ENCODE peak calls at places on chromosomes 7 and 10, in eight cellular contexts. V, F, D, W, J, Y, E and L are unnamed samples.

GRCh38 chr10:48509974-48510692 is 94.7 kb downstream of the ARHGAP22 start:
- DNase-seq in V (peak; percentile 62), F (no peak), D (no peak), W (peak; percentile 25), J (no peak), Y (no peak), E (no peak), L (no peak)

GRCh38 chr10:110192552-110192951 is 14.9 kb upstream of the MXI1 start:
- DNase-seq in V (no peak), F (no peak), D (no peak), W (no peak), J (no peak), Y (no peak), E (no peak), L (no peak)

GRCh38 chr10:102796407-102797176 is 40.6 kb downstream of the CYP17A1 start:
- DNase-seq in V (no peak), F (peak; percentile 76), D (peak; percentile 52), W (peak; percentile 79), J (peak; percentile 81), Y (peak; percentile 94), E (peak; percentile 41), L (no peak)

GRCh38 chr10:102802920-102803534 is 34.2 kb downstream of the CYP17A1 start:
- DNase-seq in V (no peak), F (no peak), D (peak; percentile 97), W (no peak), J (peak; percentile 44), Y (peak; percentile 66), E (peak; percentile 99), L (peak; percentile 93)

GRCh38 chr10:21993360-21994001 is 10.0 kb downstream of the DNAJC1 start:
- DNase-seq in V (no peak), F (no peak), D (no peak), W (no peak), J (no peak), Y (no peak), E (peak; percentile 29), L (peak; percentile 7)

GRCh38 chr7:128842674-128843641 is 12.8 kb downstream of the FLNC start:
- DNase-seq in V (no peak), F (peak; percentile 40), D (no peak), W (no peak), J (peak; percentile 12), Y (peak; percentile 63), E (no peak), L (no peak)

GRCh38 chr10:112122827-112123226 is 60.7 kb downstream of the GPAM start:
- DNase-seq in V (no peak), F (no peak), D (no peak), W (no peak), J (no peak), Y (no peak), E (no peak), L (no peak)

GRCh38 chr10:106278385-106278784 is 886.1 kb downstream of the SORCS1 start:
- DNase-seq in V (peak; percentile 10), F (no peak), D (no peak), W (no peak), J (no peak), Y (no peak), E (no peak), L (no peak)

GRCh38 chr7:24971333-24972165 is 8.4 kb downstream of the OSBPL3 start:
- DNase-seq in V (no peak), F (peak; percentile 49), D (peak; percentile 98), W (no peak), J (no peak), Y (peak; percentile 53), E (peak; percentile 96), L (peak; percentile 89)

DNA sequence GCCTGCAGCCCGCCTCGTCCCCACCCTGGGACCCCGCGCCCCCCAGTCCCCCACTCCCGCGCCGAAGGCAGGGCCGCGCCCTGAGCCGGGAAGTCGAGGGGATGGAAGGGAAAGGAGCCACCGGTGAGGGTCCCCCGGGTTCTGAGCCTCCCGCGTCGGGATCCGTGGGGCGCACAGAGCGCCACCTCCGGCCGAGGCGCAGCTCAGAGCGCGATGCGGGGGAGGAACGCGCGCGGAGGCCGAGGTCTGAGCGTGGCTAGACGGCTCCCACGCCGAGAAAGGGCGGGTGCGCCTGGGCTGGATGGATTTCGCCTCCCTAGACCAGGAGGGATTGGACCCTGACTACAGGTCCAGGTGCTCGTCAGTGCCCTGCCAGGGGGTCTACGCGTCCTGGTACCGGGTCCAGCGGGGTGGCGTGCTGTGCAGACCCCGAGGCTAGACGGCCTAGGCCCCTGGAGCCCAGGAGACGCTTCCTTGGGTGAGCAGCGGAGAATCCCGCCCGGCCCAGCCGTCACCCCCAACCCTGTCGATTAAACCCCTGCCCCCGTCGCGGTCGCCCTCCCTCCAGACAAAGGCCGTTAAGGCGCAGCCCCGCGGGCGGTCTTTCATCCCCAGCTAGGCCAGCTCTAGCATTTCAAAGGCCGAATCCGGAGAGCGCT is 986 bp upstream of the PDGFA start:
- DNase-seq in V (no peak), F (peak; percentile 69), D (peak; percentile 23), W (no peak), J (no peak), Y (no peak), E (no peak), L (no peak)
- TF ChIP-seq CTCF in V (peak; percentile 34), F (no peak), D (no peak), W (no peak), J (no peak), Y (no peak), E (no peak), L (peak; percentile 26)

GRCh38 chr10:3103646-3104045 is 36.3 kb downstream of the PFKP start:
- DNase-seq in V (no peak), F (no peak), D (no peak), W (no peak), J (no peak), Y (no peak), E (no peak), L (no peak)
- H3K27ac ChIP-seq in V (peak overlapping the region; percentile 58), F (peak overlapping the region; percentile 82), D (no peak overlapping the region), W (peak overlapping the region; percentile 68), J (no peak overlapping the region), Y (peak overlapping the region; percentile 62), E (no peak overlapping the region), L (no peak overlapping the region)

GRCh38 chr7:64320547-64321495 is 7.1 kb downstream of the ZNF736 start:
- DNase-seq in V (no peak), F (no peak), D (no peak), W (no peak), J (no peak), Y (no peak), E (no peak), L (no peak)
- TF ChIP-seq CTCF in V (no peak), F (no peak), D (no peak), W (no peak), J (no peak), Y (no peak), E (no peak), L (no peak)

GRCh38 chr10:98259606-98260319 is 8.2 kb downstream of the LOXL4 start:
- DNase-seq in V (no peak), F (no peak), D (no peak), W (no peak), J (no peak), Y (no peak), E (peak; percentile 36), L (no peak)
- H3K27ac ChIP-seq in V (no peak overlapping the region), F (no peak overlapping the region), D (no peak overlapping the region), W (no peak overlapping the region), J (no peak overlapping the region), Y (no peak overlapping the region), E (no peak overlapping the region), L (no peak overlapping the region)